ENCODE peak calls at places on chromosomes 12 and 14, in six cellular contexts. One of them, this sample, is unnamed. For H3K27me3, the result is how much of the 10 kb centered on the place peaks cover.

GRCh38 chr12:54068423-54069070 is 14.9 kb downstream of the HOXC4 start:
- DNase-seq in lung: no peak
- DNase-seq in pancreas: no peak
- DNase-seq in Panc1: no peak
- DNase-seq in stomach: no peak
- DNase-seq in HL-60: no peak
- DNase-seq in this sample: no peak

GRCh38 chr12:132525833-132526455 is 36.0 kb downstream of the FBRSL1 start:
- DNase-seq in lung: no peak
- DNase-seq in pancreas: no peak
- DNase-seq in Panc1: no peak
- DNase-seq in stomach: no peak
- DNase-seq in HL-60: no peak
- DNase-seq in this sample: no peak

GRCh38 chr12:116759783-116760581 is 21.9 kb downstream of the RNFT2 start:
- DNase-seq in lung: no peak
- DNase-seq in pancreas: no peak
- DNase-seq in Panc1: no peak
- DNase-seq in stomach: no peak
- DNase-seq in HL-60: no peak
- DNase-seq in this sample: peak

GRCh38 chr12:78684419-78684818 is 180.2 kb upstream of the SYT1 start:
- DNase-seq in lung: no peak
- DNase-seq in pancreas: no peak
- DNase-seq in Panc1: no peak
- DNase-seq in stomach: no peak
- DNase-seq in HL-60: no peak
- DNase-seq in this sample: no peak

GRCh38 chr12:121748571-121749265 is 36.2 kb downstream of the TMEM120B start:
- DNase-seq in lung: no peak
- DNase-seq in pancreas: no peak
- DNase-seq in Panc1: peak
- DNase-seq in stomach: no peak
- DNase-seq in HL-60: no peak
- DNase-seq in this sample: no peak

GRCh38 chr14:72980863-72981262 is 46.0 kb downstream of the ZFYVE1 start:
- DNase-seq in lung: no peak
- DNase-seq in pancreas: no peak
- DNase-seq in Panc1: no peak
- DNase-seq in stomach: no peak
- DNase-seq in HL-60: no peak
- DNase-seq in this sample: no peak

GRCh38 chr12:87779016-87779415 is 250.2 kb downstream of the C12orf50 start:
- DNase-seq in lung: no peak
- DNase-seq in pancreas: no peak
- DNase-seq in Panc1: no peak
- DNase-seq in stomach: no peak
- DNase-seq in HL-60: no peak
- DNase-seq in this sample: no peak

GRCh38 chr14:81301813-81302212 is 81.1 kb upstream of the GTF2A1 start:
- DNase-seq in lung: no peak
- DNase-seq in pancreas: no peak
- DNase-seq in Panc1: no peak
- DNase-seq in stomach: no peak
- DNase-seq in HL-60: no peak
- DNase-seq in this sample: no peak

GRCh38 chr12:101455685-101456084 is 19.5 kb upstream of the SPIC start:
- DNase-seq in lung: no peak
- DNase-seq in pancreas: no peak
- DNase-seq in Panc1: no peak
- DNase-seq in stomach: no peak
- DNase-seq in HL-60: no peak
- DNase-seq in this sample: no peak

GRCh38 chr12:29741342-29742241 is 42.1 kb downstream of the TMTC1 start:
- DNase-seq in lung: no peak
- DNase-seq in pancreas: no peak
- DNase-seq in Panc1: no peak
- DNase-seq in stomach: no peak
- DNase-seq in HL-60: no peak
- DNase-seq in this sample: no peak

GRCh38 chr12:39272934-39273770 is 169.8 kb downstream of the KIF21A start:
- DNase-seq in lung: no peak
- DNase-seq in pancreas: no peak
- DNase-seq in Panc1: peak
- DNase-seq in stomach: no peak
- DNase-seq in HL-60: peak
- DNase-seq in this sample: no peak

GRCh38 chr14:32050839-32051238 is 26.3 kb upstream of the ARHGAP5 start:
- DNase-seq in lung: no peak
- DNase-seq in pancreas: no peak
- DNase-seq in Panc1: no peak
- DNase-seq in stomach: no peak
- DNase-seq in HL-60: no peak
- DNase-seq in this sample: no peak

GRCh38 chr12:19760611-19761010 is 321.3 kb downstream of the AEBP2 start:
- DNase-seq in lung: no peak
- DNase-seq in pancreas: no peak
- DNase-seq in Panc1: no peak
- DNase-seq in stomach: no peak
- DNase-seq in HL-60: no peak
- DNase-seq in this sample: no peak

GRCh38 chr12:121490401-121491257 is 90.2 kb downstream of the KDM2B start:
- DNase-seq in lung: no peak
- DNase-seq in pancreas: no peak
- DNase-seq in Panc1: no peak
- DNase-seq in stomach: no peak
- DNase-seq in HL-60: no peak
- DNase-seq in this sample: no peak

GRCh38 chr12:105968025-105968424 is 170.7 kb downstream of the NUAK1 start:
- DNase-seq in lung: no peak
- DNase-seq in pancreas: no peak
- DNase-seq in Panc1: no peak
- DNase-seq in stomach: no peak
- DNase-seq in HL-60: no peak
- DNase-seq in this sample: no peak

GRCh38 chr14:84458881-84459280 is 1071.1 kb upstream of the FLRT2 start:
- DNase-seq in lung: no peak
- DNase-seq in pancreas: no peak
- DNase-seq in Panc1: no peak
- DNase-seq in stomach: no peak
- DNase-seq in HL-60: no peak
- DNase-seq in this sample: no peak

GRCh38 chr12:30816742-30817465 is 62.2 kb upstream of the CAPRIN2 start:
- DNase-seq in lung: no peak
- DNase-seq in pancreas: no peak
- DNase-seq in Panc1: no peak
- DNase-seq in stomach: no peak
- DNase-seq in HL-60: no peak
- DNase-seq in this sample: no peak

GRCh38 chr12:101783150-101783549 is 43.9 kb upstream of the SYCP3 start:
- DNase-seq in lung: no peak
- DNase-seq in pancreas: no peak
- DNase-seq in Panc1: no peak
- DNase-seq in stomach: no peak
- DNase-seq in HL-60: no peak
- DNase-seq in this sample: no peak

GRCh38 chr12:64395739-64396138 is 5.2 kb upstream of the C12orf56 start:
- DNase-seq in lung: no peak
- DNase-seq in pancreas: no peak
- DNase-seq in Panc1: no peak
- DNase-seq in stomach: no peak
- DNase-seq in HL-60: no peak
- DNase-seq in this sample: no peak

GRCh38 chr12:24197517-24197916 is 248.0 kb upstream of the SOX5 start:
- DNase-seq in lung: no peak
- DNase-seq in pancreas: no peak
- DNase-seq in Panc1: no peak
- DNase-seq in stomach: no peak
- DNase-seq in HL-60: no peak
- DNase-seq in this sample: no peak

GRCh38 chr12:59164991-59165718 is 244.9 kb upstream of the LRIG3 start:
- DNase-seq in lung: no peak
- DNase-seq in pancreas: no peak
- DNase-seq in Panc1: peak
- DNase-seq in stomach: no peak
- DNase-seq in HL-60: no peak
- DNase-seq in this sample: no peak

GRCh38 chr12:107955966-107956643 is 173.0 kb upstream of the WSCD2 start:
- DNase-seq in lung: no peak
- DNase-seq in pancreas: no peak
- DNase-seq in Panc1: no peak
- DNase-seq in stomach: no peak
- DNase-seq in HL-60: no peak
- DNase-seq in this sample: no peak

GRCh38 chr12:51686727-51687126 is 95.7 kb downstream of the SCN8A start:
- DNase-seq in lung: no peak
- DNase-seq in pancreas: no peak
- DNase-seq in Panc1: no peak
- DNase-seq in stomach: no peak
- DNase-seq in HL-60: no peak
- DNase-seq in this sample: no peak

GRCh38 chr12:46386877-46387629 is 14.5 kb upstream of the SLC38A2 start:
- DNase-seq in lung: no peak
- DNase-seq in pancreas: peak
- DNase-seq in Panc1: no peak
- DNase-seq in stomach: no peak
- DNase-seq in HL-60: no peak
- DNase-seq in this sample: no peak

GRCh38 chr14:90903101-90903500 is 86.9 kb upstream of the TTC7B start:
- DNase-seq in lung: no peak
- DNase-seq in pancreas: peak
- DNase-seq in Panc1: peak
- DNase-seq in stomach: peak
- DNase-seq in HL-60: peak
- DNase-seq in this sample: peak

GRCh38 chr14:84071061-84071460 is 1458.9 kb upstream of the FLRT2 start:
- DNase-seq in lung: no peak
- DNase-seq in pancreas: no peak
- DNase-seq in Panc1: no peak
- DNase-seq in stomach: no peak
- DNase-seq in HL-60: no peak
- DNase-seq in this sample: no peak

GRCh38 chr12:93894391-93895095 is 217.4 kb downstream of the CRADD start:
- DNase-seq in lung: peak
- DNase-seq in pancreas: peak
- DNase-seq in Panc1: no peak
- DNase-seq in stomach: no peak
- DNase-seq in HL-60: no peak
- DNase-seq in this sample: no peak

DNA sequence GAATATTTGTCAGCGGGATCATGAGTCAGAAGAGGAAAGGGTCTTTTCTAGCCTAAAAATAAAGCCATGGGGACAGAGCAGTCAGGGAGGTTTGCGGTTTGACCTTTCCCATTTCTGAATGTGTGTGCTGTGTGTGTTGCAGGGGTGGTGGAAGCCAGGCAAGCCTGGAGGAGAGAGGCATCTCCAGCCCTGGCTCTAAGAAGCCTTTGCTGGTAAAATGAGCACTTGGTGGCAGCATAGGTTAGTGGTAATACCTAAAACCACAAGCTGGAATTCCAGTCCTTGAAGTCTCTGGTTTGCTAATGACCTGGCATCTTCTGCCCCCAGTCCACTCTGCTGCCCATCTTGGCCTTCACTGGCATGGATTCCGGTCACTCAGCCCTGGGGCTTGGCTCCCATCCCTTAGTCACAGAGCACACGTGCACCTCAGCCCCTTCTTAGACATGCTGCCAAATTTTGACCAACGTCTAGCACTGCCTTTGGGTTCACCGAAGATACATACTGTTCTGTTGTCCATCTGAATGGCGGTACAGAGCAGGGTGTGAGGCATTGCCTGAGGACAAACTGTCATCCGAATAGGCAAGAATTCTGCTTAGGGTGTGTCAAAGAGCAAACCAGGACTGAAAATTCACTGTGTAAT is 52.7 kb downstream of the KCNA5 start:
- DNase-seq in lung: peak
- DNase-seq in pancreas: no peak
- DNase-seq in Panc1: no peak
- DNase-seq in stomach: no peak
- DNase-seq in HL-60: no peak
- DNase-seq in this sample: no peak
- TF ChIP-seq CTCF in lung: no peak
- TF ChIP-seq CTCF in pancreas: no peak
- TF ChIP-seq CTCF in Panc1: no peak
- TF ChIP-seq CTCF in stomach: no peak
- TF ChIP-seq CTCF in HL-60: no peak
- TF ChIP-seq CTCF in this sample: no peak

GRCh38 chr12:96908170-96908675 is 1.2 kb downstream of the NEDD1 start:
- DNase-seq in lung: no peak
- DNase-seq in pancreas: no peak
- DNase-seq in Panc1: no peak
- DNase-seq in stomach: no peak
- DNase-seq in HL-60: no peak
- DNase-seq in this sample: no peak
- H3K27ac ChIP-seq in lung: no peak
- H3K27ac ChIP-seq in pancreas: peak
- H3K27ac ChIP-seq in Panc1: peak
- H3K27ac ChIP-seq in stomach: peak
- H3K27ac ChIP-seq in HL-60: peak
- H3K27ac ChIP-seq in this sample: peak

GRCh38 chr14:95402184-95402583 is 82.5 kb upstream of the CLMN start:
- DNase-seq in lung: no peak
- DNase-seq in pancreas: no peak
- DNase-seq in Panc1: no peak
- DNase-seq in stomach: no peak
- DNase-seq in HL-60: no peak
- DNase-seq in this sample: no peak
- H3K27me3 ChIP-seq in lung: under half
- H3K27me3 ChIP-seq in pancreas: under half
- H3K27me3 ChIP-seq in Panc1: under half
- H3K27me3 ChIP-seq in stomach: under half
- H3K27me3 ChIP-seq in HL-60: under half
- H3K27me3 ChIP-seq in this sample: under half

GRCh38 chr12:14751987-14752386 is 51.3 kb downstream of the WBP11 start:
- DNase-seq in lung: no peak
- DNase-seq in pancreas: no peak
- DNase-seq in Panc1: no peak
- DNase-seq in stomach: no peak
- DNase-seq in HL-60: no peak
- DNase-seq in this sample: no peak

DNA sequence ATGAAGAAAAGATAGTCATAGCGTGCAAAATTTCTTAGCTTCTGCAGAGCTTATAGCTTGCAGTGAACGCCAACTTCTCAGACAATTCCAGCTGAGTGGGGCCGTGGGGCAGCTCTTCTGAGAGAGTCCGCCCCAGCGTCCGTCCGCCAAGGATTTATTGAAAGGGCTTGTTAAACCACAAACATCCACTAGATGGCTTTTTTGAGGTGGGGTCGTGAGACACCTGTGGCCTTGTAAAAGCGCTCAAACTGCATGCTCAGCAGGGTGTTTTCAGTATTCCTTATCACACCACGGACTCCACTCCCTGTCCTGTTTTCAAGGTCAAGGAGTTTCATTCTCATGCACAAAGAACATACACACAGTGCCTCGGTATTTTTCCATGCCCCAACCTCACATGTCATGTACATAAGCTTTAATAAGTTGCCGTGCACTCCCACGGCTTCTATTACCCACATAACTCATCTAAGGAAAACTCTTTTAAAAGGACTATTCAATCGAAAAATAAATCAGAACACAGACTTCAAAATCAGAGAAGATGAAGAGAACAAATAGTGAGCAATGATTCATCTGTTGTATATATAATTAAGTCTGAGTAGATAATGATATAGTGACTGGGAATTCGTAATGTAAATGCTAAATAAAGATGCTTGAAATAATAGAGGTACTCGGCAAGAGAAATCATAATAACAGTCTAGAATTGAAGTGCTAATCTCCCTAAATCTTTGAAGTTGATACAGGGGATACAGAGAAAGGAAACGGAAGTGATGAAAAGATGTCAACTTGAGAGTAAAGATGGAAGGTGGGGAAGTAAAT is 46.7 kb downstream of the WBP11 start:
- DNase-seq in lung: no peak
- DNase-seq in pancreas: no peak
- DNase-seq in Panc1: no peak
- DNase-seq in stomach: peak
- DNase-seq in HL-60: no peak
- DNase-seq in this sample: no peak
- TF ChIP-seq CTCF in lung: no peak
- TF ChIP-seq CTCF in pancreas: no peak
- TF ChIP-seq CTCF in Panc1: peak
- TF ChIP-seq CTCF in stomach: no peak
- TF ChIP-seq CTCF in HL-60: no peak
- TF ChIP-seq CTCF in this sample: no peak

This sample was measured in CD4-positive, alpha-beta T cell.